ENCODE peak calls at places on chromosome X, in eight cellular contexts. T is CD4-positive, alpha-beta T cell; X is progenitor cell of endocrine pancreas; Z is right atrium auricular region; J is fibroblast of lung; F is BJ; L is AG09309; I is IMR-90. S is an unnamed sample.

GRCh38 chrX:123884809-123885408 is 25.1 kb downstream of the XIAP start:
- DNase-seq in T (no peak), X (no peak), Z (no peak), J (peak; percentile 38), F (no peak), L (peak; percentile 23), I (peak; percentile 52), S (peak; percentile 25)

GRCh38 chrX:139932077-139932900 is 564 bp downstream of the ATP11C start:
- DNase-seq in T (peak; percentile 9), X (peak; percentile 61), Z (no peak), J (peak; percentile 36), F (no peak), L (no peak), I (peak; percentile 26), S (peak; percentile 69)

GRCh38 chrX:45143455-45143854 is 57.2 kb downstream of the DIPK2B start:
- DNase-seq in T (no peak), X (no peak), Z (no peak), J (no peak), F (no peak), L (no peak), I (no peak), S (no peak)

GRCh38 chrX:84064164-84064563 is 123.8 kb downstream of the RPS6KA6 start:
- DNase-seq in T (no peak), X (no peak), Z (no peak), J (peak; percentile 2), F (no peak), L (no peak), I (peak; percentile 71), S (no peak)

GRCh38 chrX:150062292-150063137 is 124.2 kb upstream of the EOLA2 start:
- DNase-seq in T (no peak), X (no peak), Z (peak; percentile 64), J (peak; percentile 59), F (peak; percentile 77), L (peak; percentile 64), I (peak; percentile 69), S (no peak)

GRCh38 chrX:38940547-38940946 is 139.3 kb downstream of the MID1IP1 start:
- DNase-seq in T (no peak), X (no peak), Z (no peak), J (peak; percentile 25), F (no peak), L (no peak), I (peak; percentile 34), S (no peak)

GRCh38 chrX:110944323-110944761 is 148.7 kb upstream of the CHRDL1 start:
- DNase-seq in T (no peak), X (no peak), Z (no peak), J (peak; percentile 11), F (no peak), L (no peak), I (no peak), S (no peak)

GRCh38 chrX:84118315-84118714 is 69.7 kb downstream of the RPS6KA6 start:
- DNase-seq in T (no peak), X (no peak), Z (no peak), J (no peak), F (no peak), L (no peak), I (no peak), S (no peak)

GRCh38 chrX:133265331-133265730 is 47.2 kb upstream of the TFDP3 start:
- DNase-seq in T (no peak), X (peak; percentile 53), Z (no peak), J (peak; percentile 53), F (no peak), L (no peak), I (no peak), S (no peak)

GRCh38 chrX:150087612-150088011 is 149.3 kb upstream of the EOLA2 start:
- DNase-seq in T (no peak), X (no peak), Z (no peak), J (no peak), F (no peak), L (no peak), I (no peak), S (no peak)

GRCh38 chrX:136259543-136259942 is 8.3 kb upstream of the MAP7D3 start:
- DNase-seq in T (no peak), X (no peak), Z (no peak), J (peak; percentile 77), F (no peak), L (no peak), I (peak; percentile 68), S (no peak)

GRCh38 chrX:10513974-10514373 is 106.4 kb downstream of the MID1 start:
- DNase-seq in T (no peak), X (no peak), Z (no peak), J (no peak), F (no peak), L (no peak), I (no peak), S (no peak)

GRCh38 chrX:50680990-50681389 is 133.0 kb downstream of the SHROOM4 start:
- DNase-seq in T (no peak), X (no peak), Z (no peak), J (no peak), F (no peak), L (no peak), I (no peak), S (no peak)

DNA sequence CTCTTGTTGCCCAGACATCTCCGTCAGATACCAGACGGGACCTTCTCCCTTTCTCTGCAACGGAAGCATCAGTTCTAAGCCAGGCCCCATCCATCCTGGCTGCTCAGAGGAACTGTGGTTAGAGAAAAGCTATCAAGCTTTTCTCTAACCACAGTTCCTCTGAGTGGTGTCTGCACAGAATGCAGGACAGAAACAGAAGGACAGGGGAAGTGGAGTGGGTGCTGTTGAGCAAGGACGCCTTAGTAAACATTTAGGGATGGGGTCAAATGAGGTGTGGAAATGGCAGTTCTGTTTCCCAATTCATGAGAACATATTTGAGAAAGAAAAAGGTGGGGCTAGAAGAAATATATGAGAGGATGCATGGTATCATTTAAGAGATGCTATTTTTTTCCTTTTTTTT is 283.8 kb downstream of the CRLF2 start:
- DNase-seq in T (no peak), X (no peak), Z (no peak), J (no peak), F (no peak), L (no peak), I (no peak), S (no peak)
- TF ChIP-seq CTCF in T (no peak), X (no peak), Z (no peak), J (no peak), F (no peak), L (no peak), I (no peak), S (no peak)

GRCh38 chrX:107542500-107542899 is 85.8 kb upstream of the PRPS1 start:
- DNase-seq in T (no peak), X (no peak), Z (no peak), J (peak; percentile 51), F (no peak), L (no peak), I (peak; percentile 34), S (no peak)
- TF ChIP-seq CTCF in T (no peak), X (peak; percentile 41), Z (no peak), J (peak; percentile 9), F (no peak), L (peak; percentile 5), I (peak; percentile 29), S (no peak)

GRCh38 chrX:34332336-34332735 is 200.2 kb upstream of the FAM47A start:
- DNase-seq in T (no peak), X (no peak), Z (no peak), J (no peak), F (no peak), L (no peak), I (no peak), S (no peak)
- TF ChIP-seq CTCF in T (no peak), X (peak; percentile 53), Z (peak; percentile 25), J (no peak), F (peak; percentile 10), L (no peak), I (peak; percentile 4), S (no peak)

GRCh38 chrX:134294548-134294947 is 57.6 kb downstream of the CCDC160 start:
- DNase-seq in T (no peak), X (no peak), Z (no peak), J (no peak), F (no peak), L (no peak), I (peak; percentile 2), S (no peak)
- TF ChIP-seq CTCF in T (no peak), X (peak; percentile 36), Z (peak; percentile 19), J (peak; percentile 22), F (peak; percentile 30), L (peak; percentile 47), I (peak; percentile 42), S (no peak)

GRCh38 chrX:56600141-56600540 is 36.7 kb downstream of the UBQLN2 start:
- DNase-seq in T (no peak), X (no peak), Z (no peak), J (peak; percentile 5), F (no peak), L (no peak), I (peak; percentile 2), S (no peak)

DNA sequence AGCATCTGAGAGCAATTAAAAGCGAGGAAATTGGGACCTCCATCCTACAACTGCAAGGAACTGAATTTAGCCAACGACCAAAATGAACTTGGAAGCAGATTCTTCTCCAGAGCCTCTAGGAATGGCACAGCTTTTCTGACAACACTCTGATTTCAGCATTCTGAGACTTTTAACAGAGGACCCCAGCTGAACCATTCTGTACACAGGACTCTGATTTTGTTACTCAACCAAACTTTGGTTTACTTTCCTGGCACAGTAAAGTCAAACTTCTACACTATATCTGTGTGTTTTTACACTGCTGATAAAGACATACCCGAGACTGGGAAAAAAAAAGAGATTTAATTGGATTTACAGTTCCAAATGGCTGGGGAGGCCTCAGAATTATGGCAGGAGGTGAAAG is 37.6 kb downstream of the UBQLN2 start:
- DNase-seq in T (no peak), X (no peak), Z (no peak), J (no peak), F (no peak), L (no peak), I (no peak), S (no peak)
- TF ChIP-seq CTCF in T (no peak), X (no peak), Z (no peak), J (no peak), F (no peak), L (no peak), I (no peak), S (no peak)

DNA sequence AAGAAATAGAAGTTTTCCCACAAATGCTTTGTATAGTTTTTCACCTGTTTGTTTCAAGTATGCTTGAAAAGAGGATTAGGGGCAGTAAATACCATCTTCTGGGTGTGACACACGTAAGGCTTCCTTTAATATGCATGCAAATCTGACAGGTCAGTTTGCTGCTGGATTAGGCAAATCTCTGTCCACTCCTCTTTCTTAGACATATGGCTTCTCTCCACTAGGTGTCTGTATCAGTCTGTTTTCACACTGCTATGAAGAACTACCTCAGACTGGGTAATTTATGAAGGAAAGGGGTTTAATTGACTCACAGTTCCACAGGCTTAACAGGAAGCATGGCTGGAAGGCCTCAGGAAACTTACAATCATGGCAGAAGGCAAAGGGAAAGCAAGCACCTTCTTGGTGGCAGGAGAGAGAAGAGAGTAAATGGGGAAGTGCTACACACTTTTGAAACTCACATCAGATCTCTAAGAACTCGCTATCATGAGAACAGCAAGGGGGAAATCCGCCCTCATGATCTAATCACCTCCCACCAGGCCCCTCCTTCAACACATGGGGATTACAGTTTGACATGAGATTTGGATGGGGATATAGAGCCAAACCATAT is 66.9 kb downstream of the TAB3 start:
- DNase-seq in T (no peak), X (no peak), Z (no peak), J (no peak), F (no peak), L (no peak), I (no peak), S (peak; percentile 4)
- TF ChIP-seq CTCF in T (no peak), X (peak; percentile 18), Z (no peak), J (no peak), F (no peak), L (no peak), I (peak; percentile 2), S (no peak)

GRCh38 chrX:30141966-30142365 is 73.4 kb upstream of the MAGEB2 start:
- DNase-seq in T (no peak), X (no peak), Z (no peak), J (peak; percentile 21), F (no peak), L (no peak), I (peak; percentile 59), S (peak; percentile 21)
- TF ChIP-seq CTCF in T (no peak), X (peak; percentile 59), Z (peak; percentile 32), J (peak; percentile 33), F (peak; percentile 34), L (peak; percentile 7), I (peak; percentile 58), S (no peak)